ENCODE peak calls at places on chromosomes 2 and 18, in seven cellular contexts. W, L, X, D, P, B and F are unnamed samples.

GRCh38 chr2:15920696-15921095 is 19.7 kb upstream of the MYCN start:
- DNase-seq in W (no peak), L (no peak), X (no peak), D (no peak), P (no peak), B (no peak), F (peak; percentile 32)

GRCh38 chr2:218961229-218961628 is 1.8 kb downstream of the CDK5R2 start:
- DNase-seq in W (no peak), L (no peak), X (no peak), D (no peak), P (no peak), B (no peak), F (no peak)

GRCh38 chr2:119252186-119253113 is 28.8 kb downstream of the STEAP3 start:
- DNase-seq in W (no peak), L (no peak), X (peak; percentile 23), D (no peak), P (no peak), B (no peak), F (peak; percentile 41)

GRCh38 chr18:67219821-67220220 is 296.7 kb downstream of the DSEL start:
- DNase-seq in W (no peak), L (no peak), X (no peak), D (no peak), P (no peak), B (no peak), F (no peak)

GRCh38 chr2:226655871-226656270 is 143.7 kb downstream of the IRS1 start:
- DNase-seq in W (no peak), L (no peak), X (no peak), D (peak; percentile 30), P (no peak), B (no peak), F (no peak)

GRCh38 chr2:74201596-74201995 is 3.2 kb downstream of the MTHFD2 start:
- DNase-seq in W (no peak), L (no peak), X (no peak), D (no peak), P (no peak), B (no peak), F (no peak)

GRCh38 chr2:44844651-44845270 is 96.7 kb upstream of the SIX3 start:
- DNase-seq in W (no peak), L (no peak), X (no peak), D (no peak), P (no peak), B (no peak), F (peak; percentile 22)

GRCh38 chr2:36635194-36635593 is 37.2 kb upstream of the FEZ2 start:
- DNase-seq in W (no peak), L (no peak), X (no peak), D (no peak), P (no peak), B (no peak), F (no peak)

GRCh38 chr2:9912468-9912867 is 39.0 kb upstream of the GRHL1 start:
- DNase-seq in W (no peak), L (no peak), X (no peak), D (no peak), P (no peak), B (no peak), F (no peak)

GRCh38 chr2:67888351-67889005 is 174.3 kb downstream of the C1D start:
- DNase-seq in W (no peak), L (no peak), X (no peak), D (no peak), P (no peak), B (no peak), F (no peak)

GRCh38 chr18:25321869-25322268 is 30.1 kb downstream of the ZNF521 start:
- DNase-seq in W (no peak), L (no peak), X (no peak), D (no peak), P (no peak), B (no peak), F (no peak)

GRCh38 chr18:45102863-45103262 is 422.2 kb downstream of the SETBP1 start:
- DNase-seq in W (no peak), L (no peak), X (peak; percentile 2), D (no peak), P (no peak), B (no peak), F (no peak)

GRCh38 chr2:109513749-109514588 is 99.8 kb downstream of the SEPTIN10 start:
- DNase-seq in W (peak; percentile 28), L (no peak), X (no peak), D (no peak), P (peak; percentile 66), B (no peak), F (no peak)

GRCh38 chr2:99572798-99573197 is 83.0 kb upstream of the REV1 start:
- DNase-seq in W (no peak), L (no peak), X (no peak), D (no peak), P (no peak), B (no peak), F (peak; percentile 60)

GRCh38 chr2:239382384-239382880 is 18.4 kb downstream of the HDAC4 start:
- DNase-seq in W (no peak), L (no peak), X (peak; percentile 64), D (peak; percentile 15), P (no peak), B (no peak), F (no peak)

GRCh38 chr18:12066910-12067511 is 26.6 kb upstream of the ANKRD62 start:
- DNase-seq in W (no peak), L (no peak), X (peak; percentile 46), D (no peak), P (no peak), B (no peak), F (no peak)

GRCh38 chr2:228655341-228655740 is 473.9 kb upstream of the SPHKAP start:
- DNase-seq in W (no peak), L (no peak), X (no peak), D (no peak), P (no peak), B (no peak), F (no peak)

GRCh38 chr18:24679062-24679461 is 218.6 kb downstream of the HRH4 start:
- DNase-seq in W (no peak), L (no peak), X (no peak), D (no peak), P (no peak), B (no peak), F (no peak)

GRCh38 chr18:54932472-54932871 is 26.8 kb downstream of the CCDC68 start:
- DNase-seq in W (no peak), L (no peak), X (no peak), D (no peak), P (no peak), B (no peak), F (no peak)

GRCh38 chr2:30769891-30770462 is 37.3 kb downstream of the CAPN13 start:
- DNase-seq in W (no peak), L (no peak), X (no peak), D (no peak), P (no peak), B (no peak), F (peak; percentile 18)

GRCh38 chr2:62250239-62250638 is 54.3 kb downstream of the B3GNT2 start:
- DNase-seq in W (no peak), L (no peak), X (no peak), D (no peak), P (no peak), B (no peak), F (no peak)

GRCh38 chr18:55414475-55414874 is 173.5 kb downstream of the TCF4 start:
- DNase-seq in W (no peak), L (no peak), X (no peak), D (no peak), P (no peak), B (no peak), F (no peak)

GRCh38 chr2:169237939-169238338 is 124.4 kb downstream of the LRP2 start:
- DNase-seq in W (no peak), L (no peak), X (no peak), D (no peak), P (no peak), B (no peak), F (no peak)

GRCh38 chr2:17538844-17539554 is 1.5 kb upstream of the VSNL1 start:
- DNase-seq in W (peak; percentile 13), L (no peak), X (peak; percentile 72), D (peak; percentile 72), P (peak; percentile 43), B (no peak), F (peak; percentile 88)

GRCh38 chr2:30436859-30437435 is 10.1 kb upstream of the LCLAT1 start:
- DNase-seq in W (no peak), L (no peak), X (no peak), D (no peak), P (no peak), B (no peak), F (no peak)